ENCODE peak calls at places on chromosomes 16 and 17, in six cellular contexts. X is esophagus squamous epithelium, Z is uterus, U is BJ, N is progenitor cell of endocrine pancreas, R is ovary. P is an unnamed sample.

GRCh38 chr17:67879662-67880061 is 54.4 kb downstream of the BPTF start:
- DNase-seq in Z (no peak), U (no peak), R (no peak), X (no peak), N (no peak), P (no peak)

GRCh38 chr17:6387858-6388257 is 47.1 kb downstream of the AIPL1 start:
- DNase-seq in N (no peak), X (no peak), U (no peak), R (no peak), Z (no peak), P (no peak)

GRCh38 chr17:79795795-79796569 is 895 bp downstream of the CBX8 start:
- DNase-seq in N (no peak), R (no peak), U (no peak), Z (no peak), X (no peak), P (no peak)

GRCh38 chr17:48179071-48179945 is 71.7 kb downstream of the SNX11 start:
- DNase-seq in N (no peak), Z (no peak), U (no peak), X (no peak), R (no peak), P (no peak)

GRCh38 chr16:19555186-19555937 is at the start of gene VPS35L:
- DNase-seq in N (peak; percentile 98), Z (peak; percentile 98), X (peak; percentile 98), R (peak; percentile 98), U (peak; percentile 94), P (peak; percentile 95)

GRCh38 chr17:82110298-82110697 is 12.3 kb upstream of the FASN start:
- DNase-seq in R (no peak), Z (no peak), X (no peak), U (no peak), N (no peak), P (no peak)

GRCh38 chr17:31537558-31537957 is 146.1 kb downstream of the RAB11FIP4 start:
- DNase-seq in R (peak; percentile 49), N (no peak), X (no peak), Z (no peak), U (no peak), P (no peak)

GRCh38 chr16:88533381-88533831 is 36.8 kb upstream of the ZC3H18 start:
- DNase-seq in X (no peak), N (peak; percentile 8), U (no peak), R (peak; percentile 63), Z (no peak), P (no peak)

GRCh38 chr17:7060165-7060890 is 16.4 kb upstream of the SLC16A11 start:
- DNase-seq in X (no peak), Z (no peak), N (no peak), R (no peak), U (no peak), P (no peak)

GRCh38 chr17:73292031-73292531 is 19.7 kb downstream of the CDC42EP4 start:
- DNase-seq in N (no peak), Z (no peak), R (no peak), X (no peak), U (no peak), P (no peak)

GRCh38 chr16:4886151-4886550 is 38.9 kb downstream of the UBN1 start:
- DNase-seq in R (no peak), X (no peak), U (no peak), Z (no peak), N (no peak), P (no peak)

GRCh38 chr17:63487014-63487339 is 10.1 kb downstream of the ACE start:
- DNase-seq in Z (no peak), X (no peak), U (no peak), R (no peak), N (no peak), P (no peak)

GRCh38 chr17:4944163-4944553 is 4.1 kb downstream of the RNF167 start:
- DNase-seq in R (no peak), N (no peak), U (no peak), X (no peak), Z (no peak), P (no peak)

GRCh38 chr16:86071611-86072240 is 172.8 kb downstream of the IRF8 start:
- DNase-seq in N (no peak), Z (no peak), X (no peak), R (no peak), U (no peak), P (no peak)

GRCh38 chr16:86073763-86074493 is 175.0 kb downstream of the IRF8 start:
- DNase-seq in N (no peak), U (no peak), Z (no peak), R (no peak), X (no peak), P (no peak)

GRCh38 chr16:86072328-86073102 is 173.6 kb downstream of the IRF8 start:
- DNase-seq in Z (peak; percentile 42), U (peak; percentile 6), R (peak; percentile 42), N (peak; percentile 70), X (no peak), P (no peak)

GRCh38 chr16:86074651-86075487 is 175.9 kb downstream of the IRF8 start:
- DNase-seq in N (no peak), R (no peak), Z (no peak), U (no peak), X (no peak), P (no peak)

DNA sequence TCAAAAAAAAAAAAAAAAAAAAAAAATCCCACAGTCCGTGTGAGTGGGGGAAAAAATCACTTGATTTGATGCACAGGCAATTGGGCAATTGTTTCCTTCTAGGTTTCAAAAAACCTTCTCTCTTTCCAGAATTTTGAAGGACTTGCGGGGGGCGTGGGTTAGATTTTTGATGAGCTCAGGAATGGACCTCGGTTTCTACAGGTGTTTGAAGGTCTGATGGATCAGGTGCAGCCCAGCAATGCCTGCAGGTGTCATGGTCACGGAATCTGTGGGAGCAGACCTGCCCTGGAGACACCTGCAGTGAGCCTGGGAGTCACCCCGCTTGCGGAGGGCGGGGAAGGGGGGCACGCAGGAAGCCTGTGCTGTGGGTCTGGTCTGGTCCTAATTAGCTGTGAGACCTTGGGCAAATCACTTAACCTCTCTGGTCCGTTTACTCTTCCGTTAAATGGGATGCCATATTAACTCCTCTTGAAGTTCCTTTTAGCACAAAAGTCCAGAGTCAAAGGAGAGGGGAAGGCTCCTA is 174.2 kb downstream of the IRF8 start:
- DNase-seq in X (no peak), R (no peak), Z (no peak), U (no peak), N (no peak), P (no peak)
- TF ChIP-seq CTCF in X (no peak), R (no peak), Z (no peak), U (no peak), N (no peak), P (peak; percentile 10)

DNA sequence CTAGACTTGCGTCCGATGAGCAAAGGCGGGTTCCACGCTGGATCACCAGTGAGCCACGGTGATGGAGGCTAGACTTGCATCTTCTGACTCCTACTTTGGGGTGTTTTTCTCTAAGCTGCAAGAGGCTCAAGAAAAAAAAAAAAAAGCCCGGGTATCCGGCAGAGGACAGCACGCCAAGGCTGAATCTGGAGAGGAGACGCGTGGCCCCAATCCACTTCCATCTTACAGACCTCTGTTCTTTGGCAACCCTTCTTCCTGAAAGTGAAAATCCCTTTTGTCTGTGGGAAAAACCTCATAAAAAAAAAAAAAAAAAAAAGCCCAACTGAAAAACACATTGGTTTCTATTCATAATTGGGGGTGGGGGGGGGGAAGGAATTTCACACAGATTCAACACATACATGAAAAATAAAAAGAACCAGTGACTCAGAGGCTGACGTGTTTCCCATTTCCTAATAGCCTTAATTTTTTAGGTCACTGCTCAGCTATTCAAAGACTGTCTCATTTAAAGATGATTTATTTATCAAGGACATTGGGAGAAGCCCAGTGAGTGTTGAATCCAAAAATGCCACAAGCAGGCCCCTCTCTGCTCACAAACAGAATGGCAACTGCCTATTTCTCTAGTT is 258.3 kb downstream of the FOXL1 start:
- DNase-seq in U (peak; percentile 90), Z (no peak), R (no peak), N (no peak), X (no peak), P (no peak)
- TF ChIP-seq CTCF in U (peak; percentile 3), Z (no peak), R (no peak), N (no peak), X (no peak), P (no peak)

GRCh38 chr17:39861235-39861634 is 2.9 kb downstream of the IKZF3 start:
- DNase-seq in U (no peak), R (no peak), Z (no peak), X (no peak), N (no peak), P (no peak)

GRCh38 chr17:39867084-39867890 is 715 bp upstream of the ZPBP2 start:
- DNase-seq in N (no peak), X (no peak), R (no peak), U (no peak), Z (no peak), P (no peak)

GRCh38 chr17:39866013-39866730 is 1.8 kb upstream of the ZPBP2 start:
- DNase-seq in U (no peak), X (no peak), R (no peak), Z (no peak), N (no peak), P (no peak)

GRCh38 chr17:39863244-39863917 is 731 bp downstream of the IKZF3 start:
- DNase-seq in R (no peak), N (no peak), U (no peak), Z (no peak), X (no peak), P (no peak)

GRCh38 chr17:39863918-39864746 is at the start of gene IKZF3:
- DNase-seq in N (peak; percentile 47), Z (no peak), U (no peak), R (no peak), X (no peak), P (peak; percentile 81)
- TF ChIP-seq CTCF in N (no peak), Z (no peak), U (no peak), R (no peak), X (peak; percentile 33), P (peak; percentile 49)

DNA sequence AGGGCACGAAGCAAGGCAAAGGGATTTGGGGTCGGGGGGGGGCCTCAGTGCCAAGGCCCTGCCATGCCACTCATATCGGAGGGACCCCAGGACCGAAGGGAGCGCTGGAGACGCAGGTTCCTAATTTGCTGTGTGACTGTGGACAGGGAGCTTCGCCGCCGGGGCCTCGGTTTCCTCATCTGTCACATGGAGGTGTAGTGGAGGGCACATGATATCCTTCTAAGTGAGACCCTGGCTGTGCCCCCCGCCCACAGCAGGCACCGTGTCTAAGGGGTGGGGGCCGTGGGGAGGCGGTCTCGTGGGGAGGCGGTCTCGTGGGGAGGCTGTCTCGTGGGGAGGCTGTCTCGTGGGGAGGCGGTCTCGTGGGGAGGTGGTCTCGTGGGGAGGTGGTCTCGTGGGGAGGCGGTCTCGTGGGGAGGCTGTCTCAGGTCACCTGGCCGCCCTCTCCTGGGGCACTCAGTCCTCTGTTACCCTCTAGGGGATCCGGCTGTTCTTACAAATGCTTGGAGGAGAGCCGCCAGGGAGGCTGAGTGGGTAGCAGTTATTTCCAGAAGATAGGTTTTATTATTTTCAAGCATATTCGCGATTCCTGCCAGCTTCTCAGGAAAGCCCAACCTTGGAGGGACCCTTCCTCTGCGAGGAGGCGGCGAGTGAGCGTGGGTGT is 205.0 kb downstream of the NTN1 start:
- DNase-seq in N (no peak), U (no peak), R (no peak), X (no peak), Z (no peak), P (no peak)
- TF ChIP-seq CTCF in N (no peak), U (no peak), R (no peak), X (no peak), Z (no peak), P (no peak)

GRCh38 chr17:60599620-60600489 is at the start of gene PPM1D:
- DNase-seq in N (peak; percentile 96), U (peak; percentile 88), X (peak; percentile 92), Z (peak; percentile 99), R (peak; percentile 100), P (peak; percentile 97)
- TF ChIP-seq CTCF in N (no peak), U (no peak), X (peak; percentile 35), Z (no peak), R (no peak), P (no peak)